ENCODE peak calls at places on chromosome X, in five cellular contexts. M is neuronal stem cell; O is CD8-positive, alpha-beta memory T cell; T is tibial artery; U is AG04450. V is an unnamed sample.

GRCh38 chrX:39152106-39152649 is 350.9 kb downstream of the MID1IP1 start:
- DNase-seq in M (peak), O (no peak), T (no peak), U (no peak), V (no peak)

GRCh38 chrX:38632516-38632915 is 71.2 kb downstream of the TSPAN7 start:
- DNase-seq in M (no peak), O (no peak), T (no peak), U (no peak), V (no peak)

GRCh38 chrX:119989905-119990408 is 46.4 kb upstream of the NKAP start:
- DNase-seq in M (no peak), O (no peak), T (no peak), U (no peak), V (no peak)

GRCh38 chrX:130085551-130085986 is 24.7 kb downstream of the ELF4 start:
- DNase-seq in M (no peak), O (no peak), T (no peak), U (no peak), V (no peak)

GRCh38 chrX:110511238-110511637 is 152.6 kb downstream of the RTL9 start:
- DNase-seq in M (no peak), O (no peak), T (no peak), U (no peak), V (no peak)

GRCh38 chrX:107978080-107978479 is 4.1 kb downstream of the TEX13B start:
- DNase-seq in M (no peak), O (no peak), T (no peak), U (no peak), V (no peak)

GRCh38 chrX:30593435-30594200 is 16.1 kb upstream of the TASL start:
- DNase-seq in M (no peak), O (no peak), T (no peak), U (no peak), V (no peak)

GRCh38 chrX:153768311-153769157 is 4.5 kb downstream of the PLXNB3 start:
- DNase-seq in M (no peak), O (no peak), T (no peak), U (no peak), V (no peak)

GRCh38 chrX:14630724-14631123 is 101.4 kb downstream of the GLRA2 start:
- DNase-seq in M (no peak), O (no peak), T (no peak), U (no peak), V (no peak)

GRCh38 chrX:78800694-78801093 is 53.2 kb downstream of the LPAR4 start:
- DNase-seq in M (no peak), O (no peak), T (no peak), U (no peak), V (no peak)

GRCh38 chrX:132001127-132001526 is 22.0 kb upstream of the STK26 start:
- DNase-seq in M (no peak), O (no peak), T (no peak), U (no peak), V (no peak)

GRCh38 chrX:104419211-104419610 is 146.8 kb upstream of the IL1RAPL2 start:
- DNase-seq in M (no peak), O (no peak), T (no peak), U (no peak), V (peak)

GRCh38 chrX:114924846-114925245 is 92.6 kb downstream of the IL13RA2 start:
- DNase-seq in M (no peak), O (no peak), T (no peak), U (peak), V (no peak)

GRCh38 chrX:43813898-43814297 is 68.4 kb downstream of the MAOB start:
- DNase-seq in M (peak), O (peak), T (no peak), U (no peak), V (no peak)

GRCh38 chrX:43743100-43743822 is 87.2 kb downstream of the MAOA start:
- DNase-seq in M (no peak), O (no peak), T (no peak), U (no peak), V (no peak)

GRCh38 chrX:19881559-19881958 is 5.8 kb downstream of the SH3KBP1 start:
- DNase-seq in M (no peak), O (no peak), T (no peak), U (no peak), V (no peak)

GRCh38 chrX:131854586-131854985 is 168.5 kb upstream of the STK26 start:
- DNase-seq in M (no peak), O (peak), T (no peak), U (no peak), V (no peak)

GRCh38 chrX:122475306-122475705 is 708.8 kb upstream of the GRIA3 start:
- DNase-seq in M (no peak), O (no peak), T (no peak), U (no peak), V (no peak)

GRCh38 chrX:40080896-40081678 is 16.7 kb downstream of the BCOR start:
- DNase-seq in M (no peak), O (no peak), T (no peak), U (no peak), V (no peak)

GRCh38 chrX:103734125-103734760 is 23.5 kb downstream of the TMEM31 start:
- DNase-seq in M (no peak), O (no peak), T (no peak), U (no peak), V (no peak)

GRCh38 chrX:11499076-11500044 is 166.4 kb downstream of the ARHGAP6 start:
- DNase-seq in M (no peak), O (no peak), T (no peak), U (peak), V (no peak)

GRCh38 chrX:14015941-14016340 is 13.8 kb downstream of the GEMIN8 start:
- DNase-seq in M (no peak), O (no peak), T (no peak), U (no peak), V (no peak)

GRCh38 chrX:96685205-96686099 is 810 bp downstream of the DIAPH2 start:
- DNase-seq in M (no peak), O (peak), T (peak), U (no peak), V (no peak)

GRCh38 chrX:64427787-64428186 is 32.5 kb upstream of the MTMR8 start:
- DNase-seq in M (no peak), O (no peak), T (no peak), U (no peak), V (no peak)

GRCh38 chrX:77447339-77448149 is at the start of gene FGF16:
- DNase-seq in M (no peak), O (no peak), T (no peak), U (no peak), V (no peak)

GRCh38 chrX:53631156-53631555 is 55.4 kb downstream of the HUWE1 start:
- DNase-seq in M (no peak), O (no peak), T (no peak), U (peak), V (no peak)

GRCh38 chrX:123959281-123960063 is 2.0 kb upstream of the STAG2 start:
- DNase-seq in M (peak), O (no peak), T (peak), U (no peak), V (peak)

GRCh38 chrX:80412042-80412441 is 8.2 kb upstream of the TENT5D start:
- DNase-seq in M (no peak), O (no peak), T (no peak), U (no peak), V (no peak)

GRCh38 chrX:150225756-150226155 is 137.4 kb upstream of the MAMLD1 start:
- DNase-seq in M (no peak), O (no peak), T (no peak), U (no peak), V (no peak)

GRCh38 chrX:103608305-103608963 is 671 bp downstream of the TCEAL3 start:
- DNase-seq in M (no peak), O (no peak), T (no peak), U (no peak), V (no peak)

GRCh38 chrX:84907324-84907946 is 96.2 kb upstream of the APOOL start:
- DNase-seq in M (no peak), O (no peak), T (no peak), U (no peak), V (no peak)

GRCh38 chrX:12970691-12971202 is 4.2 kb upstream of the TMSB4X start:
- DNase-seq in M (no peak), O (peak), T (peak), U (no peak), V (no peak)

GRCh38 chrX:487836-488235 is 101.1 kb upstream of the PPP2R3B start:
- DNase-seq in M (no peak), O (no peak), T (no peak), U (no peak), V (no peak)

GRCh38 chrX:9955506-9955905 is 11.7 kb upstream of the CLDN34 start:
- DNase-seq in M (no peak), O (no peak), T (no peak), U (peak), V (no peak)
- H3K27ac ChIP-seq in M (no peak), O (no peak), T (no peak), U (peak), V (no peak)

DNA sequence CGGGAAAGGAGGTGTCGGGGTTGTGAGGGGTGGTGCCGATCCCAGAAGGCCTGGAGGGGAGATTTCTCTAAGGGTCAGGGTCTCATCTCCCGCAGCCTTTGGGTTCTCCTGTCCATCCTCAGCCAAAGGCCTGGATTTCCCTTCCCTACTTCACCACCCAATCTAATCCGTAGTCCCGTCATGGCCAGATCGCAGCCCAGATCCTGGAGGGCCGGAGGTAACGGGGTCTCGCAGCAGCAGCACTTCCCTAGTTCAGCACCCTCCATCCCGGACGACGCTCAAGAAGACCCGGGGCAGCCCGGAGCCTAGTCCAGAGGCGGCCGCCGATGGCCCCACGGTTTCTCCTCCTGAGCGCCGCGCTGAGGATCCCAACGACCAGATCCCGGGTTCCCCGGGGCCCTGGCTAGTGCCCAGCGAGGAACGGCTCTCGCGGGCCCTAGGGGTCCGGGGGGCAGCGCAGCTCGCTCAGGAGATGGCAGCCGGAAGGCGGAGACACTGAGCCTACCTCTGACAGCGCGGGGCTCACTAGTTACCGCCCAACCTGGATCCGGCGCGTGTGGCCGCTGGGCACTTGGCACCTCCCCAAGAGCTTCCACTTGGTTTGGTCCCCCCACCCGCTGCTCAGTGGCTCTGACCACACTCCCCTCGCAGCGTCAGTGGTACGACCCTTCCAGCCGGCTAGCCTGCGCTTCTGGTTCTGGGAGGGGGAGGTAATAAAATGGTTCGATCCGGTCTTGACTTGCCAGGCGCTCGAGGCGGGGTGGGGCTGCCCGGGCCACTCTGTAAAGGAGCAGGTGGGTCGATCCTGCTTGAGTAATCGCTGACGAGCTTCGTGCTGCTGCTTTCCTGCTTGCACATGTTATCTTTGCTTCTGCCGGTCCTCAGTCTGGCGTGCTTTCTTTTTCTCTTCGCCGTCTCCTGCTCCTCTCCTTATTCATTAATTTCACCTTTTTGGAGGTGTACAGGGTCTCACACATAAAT is 3.6 kb downstream of the MAGIX start:
- DNase-seq in M (peak), O (peak), T (peak), U (no peak), V (peak)
- H3K4me3 ChIP-seq in M (peak), O (peak), T (peak), U (peak), V (peak)

DNA sequence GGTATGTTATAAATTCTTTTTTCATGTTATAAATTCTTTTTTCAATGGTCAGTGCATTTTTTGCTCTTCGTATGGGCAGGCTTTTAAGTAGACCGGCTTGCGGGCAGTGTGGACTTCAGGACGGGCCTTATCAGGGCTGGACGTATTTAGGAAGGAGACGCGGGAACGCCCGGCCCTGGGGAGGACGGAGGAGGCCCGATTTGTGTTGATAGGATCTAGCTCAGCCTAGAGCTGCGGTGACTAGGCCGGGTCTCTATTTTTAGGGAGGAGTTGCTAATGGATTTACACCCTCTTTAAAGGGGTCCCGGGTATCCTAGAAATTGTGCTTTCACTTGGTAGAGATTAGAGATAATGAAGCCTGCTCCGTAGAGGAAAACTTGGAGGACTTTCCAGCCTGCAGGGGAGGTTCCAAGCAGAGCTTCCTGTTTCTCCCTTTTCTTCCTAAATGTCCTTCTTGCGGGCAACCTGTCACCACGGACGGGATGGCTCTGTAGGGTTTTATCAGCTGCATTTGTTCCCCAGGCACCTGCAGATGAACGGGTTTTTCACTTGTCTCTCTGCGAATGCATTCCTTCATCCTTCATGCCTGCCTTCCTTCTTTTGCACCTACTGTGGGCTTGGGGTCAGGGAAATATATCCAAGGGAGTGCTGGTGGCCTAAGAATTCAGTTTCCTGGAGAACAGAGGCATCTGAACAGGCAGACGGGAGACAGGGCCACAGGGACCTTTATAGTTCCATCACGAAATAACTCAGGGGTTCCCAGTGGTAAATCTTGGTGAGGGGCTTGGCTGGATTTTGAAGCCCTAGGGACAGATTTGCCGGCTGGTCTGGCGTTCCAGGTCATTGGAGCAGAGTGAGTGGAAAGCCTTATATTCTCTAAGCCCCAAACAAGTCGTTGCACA is 1.4 kb downstream of the CD99 start:
- DNase-seq in M (no peak), O (no peak), T (no peak), U (no peak), V (no peak)
- H3K27ac ChIP-seq in M (no peak), O (peak), T (peak), U (peak), V (peak)

GRCh38 chrX:16213970-16214369 is 46.7 kb downstream of the MAGEB17 start:
- DNase-seq in M (no peak), O (no peak), T (no peak), U (no peak), V (no peak)
- H3K4me3 ChIP-seq in M (no peak), O (no peak), T (no peak), U (no peak), V (no peak)

DNA sequence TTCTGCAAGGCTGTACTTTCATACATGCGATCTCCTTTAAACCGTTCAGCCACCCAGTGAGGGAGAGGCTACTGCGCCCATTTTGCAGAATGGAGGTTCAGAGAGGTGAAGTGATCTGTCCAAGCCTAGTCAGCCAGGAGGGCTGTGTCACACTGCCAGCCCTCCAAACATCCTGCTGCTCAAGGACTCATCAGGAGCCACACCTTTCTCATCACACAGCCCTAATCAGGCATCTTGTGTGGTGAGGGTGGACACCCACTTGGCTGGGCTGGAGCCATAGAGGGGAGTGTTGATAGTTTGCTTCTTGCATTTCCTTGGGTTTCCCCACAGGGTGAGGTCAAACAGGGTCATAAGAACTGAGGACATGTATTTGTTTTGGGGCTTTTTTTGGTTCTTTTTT is 5.4 kb upstream of the CXCR3 start:
- DNase-seq in M (no peak), O (no peak), T (no peak), U (no peak), V (no peak)
- H3K27ac ChIP-seq in M (no peak), O (peak), T (peak), U (no peak), V (peak)

V was measured in breast epithelium.